ENCODE peak calls at places on chromosome 11, in ten cellular contexts. I is left lung; F is body of pancreas; G is CD8-positive, alpha-beta memory T cell; K is lower lobe of right lung; T is stomach; E is adipocyte; Y is psoas muscle; O is thoracic aorta; D is adrenal gland. S is an unnamed sample.

GRCh38 chr11:96287796-96288439 is 55.1 kb downstream of the MAML2 start:
- DNase-seq in I (no peak), F (no peak), G (no peak), K (no peak), T (no peak), E (no peak), Y (no peak), O (no peak), D (no peak), S (no peak)

GRCh38 chr11:17683378-17684161 is 35.8 kb upstream of the MYOD1 start:
- DNase-seq in I (no peak), F (no peak), G (no peak), K (no peak), T (no peak), E (peak; percentile 5), Y (peak; percentile 82), O (no peak), D (no peak), S (no peak)

GRCh38 chr11:69080361-69080973 is 31.7 kb downstream of the TPCN2 start:
- DNase-seq in I (no peak), F (no peak), G (no peak), K (no peak), T (no peak), E (peak; percentile 66), Y (no peak), O (no peak), D (no peak), S (no peak)

GRCh38 chr11:121577106-121577505 is 124.3 kb upstream of the SORL1-AS1 start:
- DNase-seq in I (no peak), F (no peak), G (no peak), K (no peak), T (no peak), E (no peak), Y (no peak), O (no peak), D (no peak), S (no peak)

GRCh38 chr11:106278391-106278790 is 200.9 kb downstream of the AASDHPPT start:
- DNase-seq in I (no peak), F (no peak), G (no peak), K (no peak), T (no peak), E (peak; percentile 51), Y (no peak), O (no peak), D (no peak), S (no peak)

GRCh38 chr11:14618060-14618459 is 25.5 kb upstream of the PDE3B start:
- DNase-seq in I (no peak), F (no peak), G (no peak), K (no peak), T (no peak), E (no peak), Y (no peak), O (no peak), D (no peak), S (no peak)

GRCh38 chr11:20031155-20032001 is 128.9 kb downstream of the DBX1 start:
- DNase-seq in I (no peak), F (no peak), G (no peak), K (no peak), T (no peak), E (peak; percentile 78), Y (no peak), O (no peak), D (no peak), S (no peak)

GRCh38 chr11:68660066-68660810 is 24.1 kb upstream of the GAL start:
- DNase-seq in I (peak; percentile 45), F (no peak), G (no peak), K (no peak), T (no peak), E (no peak), Y (no peak), O (no peak), D (no peak), S (no peak)

GRCh38 chr11:69433741-69434140 is 47.7 kb upstream of the LINC01488 start:
- DNase-seq in I (no peak), F (no peak), G (no peak), K (no peak), T (no peak), E (no peak), Y (peak; percentile 36), O (no peak), D (no peak), S (no peak)

GRCh38 chr11:114317738-114318137 is 21.5 kb downstream of the NNMT start:
- DNase-seq in I (no peak), F (no peak), G (no peak), K (no peak), T (no peak), E (peak; percentile 69), Y (no peak), O (no peak), D (no peak), S (peak; percentile 78)

GRCh38 chr11:6568191-6568918 is 35.1 kb downstream of the RRP8 start:
- DNase-seq in I (no peak), F (peak; percentile 86), G (no peak), K (no peak), T (peak; percentile 66), E (peak; percentile 48), Y (peak; percentile 66), O (no peak), D (peak; percentile 77), S (no peak)

GRCh38 chr11:130546901-130547694 is 98.7 kb downstream of the ADAMTS15 start:
- DNase-seq in I (peak; percentile 68), F (no peak), G (no peak), K (no peak), T (no peak), E (no peak), Y (no peak), O (no peak), D (no peak), S (no peak)

GRCh38 chr11:73412308-73412707 is 36.1 kb downstream of the RELT start:
- DNase-seq in I (no peak), F (no peak), G (no peak), K (no peak), T (no peak), E (no peak), Y (no peak), O (no peak), D (no peak), S (no peak)

GRCh38 chr11:66936326-66936725 is 21.9 kb downstream of the PC start:
- DNase-seq in I (no peak), F (no peak), G (no peak), K (no peak), T (no peak), E (peak; percentile 97), Y (no peak), O (no peak), D (no peak), S (no peak)

GRCh38 chr11:86414032-86414431 is 39.3 kb downstream of the CCDC81 start:
- DNase-seq in I (no peak), F (no peak), G (no peak), K (no peak), T (no peak), E (no peak), Y (no peak), O (no peak), D (no peak), S (no peak)

GRCh38 chr11:101915811-101916291 is 471 bp downstream of the ANGPTL5 start:
- DNase-seq in I (no peak), F (no peak), G (no peak), K (no peak), T (no peak), E (peak; percentile 78), Y (no peak), O (no peak), D (no peak), S (no peak)
- H3K4me3 ChIP-seq in I (no peak overlapping the region), F (no peak overlapping the region), G (no peak overlapping the region), K (peak overlapping the region; percentile 71), T (peak overlapping the region; percentile 78), E (peak overlapping the region; percentile 86), Y (peak overlapping the region; percentile 83), O (peak overlapping the region; percentile 81), D (peak overlapping the region; percentile 62), S (peak overlapping the region; percentile 74)

GRCh38 chr11:36196476-36197099 is 92.6 kb downstream of the COMMD9 start:
- DNase-seq in I (no peak), F (no peak), G (no peak), K (no peak), T (no peak), E (peak; percentile 57), Y (no peak), O (no peak), D (no peak), S (no peak)
- H3K4me1 ChIP-seq in I (peaks cover 4% of the 10 kb centered on the region), F (no peaks in the 10 kb centered on the region), G (no peaks in the 10 kb centered on the region), K (no peaks in the 10 kb centered on the region), T (peaks cover 11% of the 10 kb centered on the region), E (peaks cover 29% of the 10 kb centered on the region), Y (peaks cover 14% of the 10 kb centered on the region), O (no peaks in the 10 kb centered on the region), D (no peaks in the 10 kb centered on the region), S (no peaks in the 10 kb centered on the region)

DNA sequence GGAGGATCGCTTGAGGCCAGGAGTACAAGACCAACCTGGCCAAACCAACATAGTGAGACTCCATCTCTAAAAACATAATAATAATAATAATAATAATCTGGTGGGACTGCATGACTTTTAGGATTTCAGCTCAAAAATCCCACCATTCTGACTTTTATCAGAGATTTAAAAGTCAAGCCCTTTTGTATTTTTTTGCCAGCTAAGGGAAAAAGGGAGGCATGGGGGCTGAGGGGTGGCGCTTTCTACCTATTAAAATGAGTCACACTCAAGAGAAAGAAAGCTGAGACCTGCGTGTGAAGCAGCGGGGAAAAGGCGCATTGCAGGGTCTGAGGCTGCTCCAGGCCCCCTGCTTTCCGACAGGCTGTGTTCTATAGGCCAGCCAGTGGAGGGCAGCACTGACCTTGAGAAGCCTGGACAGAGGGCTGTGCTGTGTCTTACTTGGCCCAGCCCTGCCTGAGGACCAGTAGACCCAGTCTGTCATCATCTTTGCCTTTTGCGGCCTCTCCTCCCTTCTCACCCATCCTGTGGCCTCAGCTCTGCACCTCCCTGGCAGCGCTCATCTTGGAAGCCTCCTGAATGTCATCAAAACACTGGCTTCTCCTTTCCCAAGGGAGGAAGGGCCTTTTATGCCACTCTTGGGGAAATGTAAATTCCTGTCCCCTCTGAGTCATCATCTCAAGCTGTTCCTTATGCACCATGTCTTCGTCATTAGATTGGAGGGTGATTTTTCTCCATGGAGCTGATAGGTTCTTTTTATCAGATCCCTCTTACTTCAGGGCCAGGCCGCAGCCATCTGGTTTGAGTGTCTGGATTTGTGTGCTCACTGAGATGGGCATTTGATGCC is 12.7 kb upstream of the MAPK8IP1 start:
- DNase-seq in I (no peak), F (peak; percentile 54), G (peak; percentile 11), K (no peak), T (peak; percentile 39), E (peak; percentile 79), Y (peak; percentile 66), O (no peak), D (peak; percentile 74), S (no peak)
- H3K36me3 ChIP-seq in I (no peaks in the 10 kb centered on the region), F (peaks cover 24% of the 10 kb centered on the region), G (peaks cover 68% of the 10 kb centered on the region), K (peaks cover 100% of the 10 kb centered on the region), T (peaks cover 74% of the 10 kb centered on the region), E (peaks cover 84% of the 10 kb centered on the region), Y (peaks cover 100% of the 10 kb centered on the region), O (peaks cover 87% of the 10 kb centered on the region), D (no peaks in the 10 kb centered on the region), S (peaks cover 100% of the 10 kb centered on the region)

GRCh38 chr11:108324587-108324986 is 101.7 kb downstream of the ATM start:
- DNase-seq in I (no peak), F (no peak), G (no peak), K (no peak), T (no peak), E (peak; percentile 79), Y (no peak), O (no peak), D (no peak), S (no peak)

GRCh38 chr11:108322666-108323065 is 99.8 kb downstream of the ATM start:
- DNase-seq in I (no peak), F (no peak), G (no peak), K (no peak), T (no peak), E (peak; percentile 33), Y (no peak), O (no peak), D (no peak), S (no peak)

GRCh38 chr11:108316061-108316460 is 93.2 kb downstream of the ATM start:
- DNase-seq in I (no peak), F (no peak), G (no peak), K (no peak), T (no peak), E (no peak), Y (no peak), O (no peak), D (no peak), S (no peak)

GRCh38 chr11:108319541-108320145 is 96.8 kb downstream of the ATM start:
- DNase-seq in I (no peak), F (no peak), G (no peak), K (no peak), T (no peak), E (peak; percentile 54), Y (no peak), O (no peak), D (no peak), S (no peak)
- H3K4me3 ChIP-seq in I (no peak overlapping the region), F (no peak overlapping the region), G (no peak overlapping the region), K (no peak overlapping the region), T (no peak overlapping the region), E (no peak overlapping the region), Y (no peak overlapping the region), O (no peak overlapping the region), D (no peak overlapping the region), S (no peak overlapping the region)